ENCODE peak calls at places on chromosomes 4 and X, in four cellular contexts. B, I, H and C are unnamed samples.

GRCh38 chr4:181911420-181911819 is 331.8 kb upstream of the TENM3 start:
- DNase-seq in B (no peak), I (no peak), H (no peak), C (no peak)

GRCh38 chrX:85930099-85930498 is 117.3 kb downstream of the CHM start:
- DNase-seq in B (no peak), I (no peak), H (no peak), C (no peak)

GRCh38 chr4:40214038-40214437 is 17.2 kb downstream of the RHOH start:
- DNase-seq in B (no peak), I (no peak), H (no peak), C (no peak)

GRCh38 chr4:26589699-26590098 is 5.8 kb downstream of the TBC1D19 start:
- DNase-seq in B (no peak), I (no peak), H (no peak), C (no peak)

GRCh38 chr4:154998284-154998683 is 210.2 kb upstream of the NPY2R start:
- DNase-seq in B (no peak), I (no peak), H (no peak), C (peak)

GRCh38 chr4:48047421-48047844 is 30.9 kb downstream of the NIPAL1 start:
- DNase-seq in B (no peak), I (no peak), H (no peak), C (no peak)

GRCh38 chrX:2490634-2491033 is 10.1 kb downstream of the DHRSX start:
- DNase-seq in B (no peak), I (no peak), H (no peak), C (no peak)

GRCh38 chrX:40912576-40912975 is 172.7 kb upstream of the USP9X start:
- DNase-seq in B (no peak), I (no peak), H (no peak), C (no peak)

GRCh38 chrX:20026278-20026677 is 35.4 kb upstream of the BCLAF3 start:
- DNase-seq in B (no peak), I (no peak), H (no peak), C (peak)

GRCh38 chr4:176261481-176261880 is 7.5 kb downstream of the ASB5 start:
- DNase-seq in B (no peak), I (no peak), H (no peak), C (peak)

GRCh38 chr4:84529169-84529751 is 30.2 kb upstream of the NKX6-1 start:
- DNase-seq in B (no peak), I (no peak), H (no peak), C (peak)

GRCh38 chr4:93084599-93085305 is 743.8 kb upstream of the ATOH1 start:
- DNase-seq in B (no peak), I (no peak), H (no peak), C (no peak)

GRCh38 chr4:6492861-6493667 is 20.6 kb upstream of the PPP2R2C start:
- DNase-seq in B (no peak), I (no peak), H (no peak), C (no peak)

GRCh38 chr4:53804719-53805118 is 213.4 kb upstream of the LNX1 start:
- DNase-seq in B (no peak), I (no peak), H (no peak), C (no peak)

GRCh38 chr4:98890698-98891097 is 38.2 kb downstream of the EIF4E start:
- DNase-seq in B (no peak), I (no peak), H (no peak), C (peak)

GRCh38 chrX:74426071-74426470 is 4.8 kb downstream of the SLC16A2 start:
- DNase-seq in B (no peak), I (no peak), H (no peak), C (no peak)

GRCh38 chr4:103429283-103429682 is 231.1 kb upstream of the CENPE start:
- DNase-seq in B (no peak), I (no peak), H (peak), C (no peak)
- TF ChIP-seq CTCF in B (no peak), I (no peak), H (peak), C (no peak)

GRCh38 chrX:23557070-23557469 is 110.2 kb upstream of the PRDX4 start:
- DNase-seq in B (no peak), I (no peak), H (no peak), C (no peak)

GRCh38 chrX:23552289-23552688 is 115.0 kb upstream of the PRDX4 start:
- DNase-seq in B (no peak), I (no peak), H (no peak), C (no peak)

GRCh38 chrX:23559975-23560374 is 107.3 kb upstream of the PRDX4 start:
- DNase-seq in B (no peak), I (no peak), H (no peak), C (no peak)

DNA sequence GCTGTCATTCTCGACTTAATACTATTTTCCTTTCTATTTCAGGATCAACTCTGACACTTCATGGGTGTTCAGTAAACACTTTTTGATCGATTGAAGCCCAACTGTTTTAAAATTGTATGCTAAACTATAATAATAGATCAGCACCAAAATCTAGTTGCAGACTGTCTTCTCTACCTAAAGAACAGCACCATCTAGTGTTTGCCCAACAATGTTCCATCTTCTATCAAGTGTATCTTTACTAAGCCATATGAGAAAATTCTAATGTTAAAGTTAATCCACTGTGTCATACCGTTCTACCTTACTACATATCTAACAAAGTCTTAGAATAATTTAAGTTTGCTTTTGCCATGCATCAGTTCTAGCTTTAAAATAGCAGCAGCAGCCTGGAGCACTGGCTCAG is 113.0 kb upstream of the PRDX4 start:
- DNase-seq in B (no peak), I (no peak), H (no peak), C (peak)
- TF ChIP-seq CTCF in B (peak), I (peak), H (peak), C (peak)

DNA sequence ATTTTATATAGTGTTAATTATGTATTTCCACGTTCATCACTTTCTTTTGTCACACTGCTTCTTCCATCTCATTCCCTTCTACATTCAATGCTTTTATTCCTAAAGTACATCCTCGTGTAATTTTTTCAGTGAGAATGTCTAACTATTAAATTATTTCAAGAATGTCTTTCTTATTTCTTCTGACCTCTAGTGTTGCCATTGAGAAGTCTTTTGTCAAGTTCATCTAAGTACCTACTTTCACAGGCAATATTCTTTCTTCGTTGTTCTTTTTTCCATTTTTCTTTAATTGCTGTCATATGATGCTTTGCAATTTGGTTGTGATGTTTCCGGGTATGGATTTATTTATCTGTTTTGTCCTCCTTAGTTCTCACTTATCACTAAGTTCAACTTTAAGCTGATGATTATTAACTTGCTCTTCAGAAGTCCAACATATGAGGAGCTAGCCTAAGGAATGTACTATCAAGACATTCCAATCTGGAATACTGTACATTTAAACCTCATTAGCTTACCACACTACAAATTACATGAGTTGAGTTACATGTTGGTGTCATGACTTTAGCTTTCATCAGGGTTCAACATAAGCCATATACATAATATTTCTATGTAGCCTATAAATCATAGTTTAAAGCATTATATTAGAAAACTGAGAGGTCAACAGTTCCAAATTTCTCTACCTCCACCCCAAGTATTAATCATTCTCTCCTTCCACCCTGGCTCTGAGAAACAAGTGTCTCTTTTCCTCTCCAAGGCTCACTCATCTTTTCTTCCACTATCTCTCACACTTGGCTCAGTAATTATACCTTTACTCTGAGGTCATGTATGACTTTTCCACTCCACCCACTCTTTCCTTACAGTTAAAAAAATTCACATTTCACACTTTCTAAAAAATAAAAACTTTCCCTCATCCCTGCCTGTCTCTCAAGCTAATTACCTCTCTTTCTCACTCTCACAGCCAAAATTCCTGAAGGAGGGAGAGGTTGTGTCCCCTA is 81.5 kb downstream of the COX18 start:
- DNase-seq in B (no peak), I (no peak), H (no peak), C (no peak)
- TF ChIP-seq CTCF in B (no peak), I (no peak), H (no peak), C (no peak)

GRCh38 chr4:149891381-149891780 is 75.7 kb upstream of the IQCM start:
- DNase-seq in B (no peak), I (no peak), H (no peak), C (no peak)

GRCh38 chr4:149901128-149901527 is 85.5 kb upstream of the IQCM start:
- DNase-seq in B (no peak), I (no peak), H (no peak), C (no peak)

GRCh38 chr4:149897784-149898183 is 82.1 kb upstream of the IQCM start:
- DNase-seq in B (no peak), I (no peak), H (no peak), C (peak)

DNA sequence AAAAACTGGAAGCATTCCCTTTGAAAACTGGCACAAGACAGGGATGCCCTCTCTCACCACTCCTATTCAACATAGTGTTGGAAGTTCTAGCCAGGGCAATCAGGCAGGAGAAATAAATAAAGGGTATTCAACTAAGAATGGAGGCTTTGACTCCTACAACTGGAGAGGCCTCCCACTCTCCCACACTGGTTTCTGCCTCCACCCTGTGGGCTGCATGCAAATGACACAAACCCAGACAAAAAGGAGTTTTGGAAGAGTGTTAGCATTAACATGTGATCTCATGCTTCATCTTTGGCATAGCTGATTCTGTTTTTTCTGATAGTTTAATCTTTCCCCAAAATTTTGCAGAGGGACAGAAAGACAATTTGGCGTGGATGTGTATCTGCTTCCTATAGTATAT is 80.8 kb upstream of the IQCM start:
- DNase-seq in B (no peak), I (no peak), H (peak), C (peak)
- TF ChIP-seq CTCF in B (no peak), I (peak), H (no peak), C (peak)

GRCh38 chrX:103400931-103401330 is 24.6 kb downstream of the BEX3 start:
- DNase-seq in B (no peak), I (no peak), H (no peak), C (no peak)

GRCh38 chrX:103407776-103408175 is 31.4 kb downstream of the BEX3 start:
- DNase-seq in B (no peak), I (no peak), H (no peak), C (no peak)

GRCh38 chrX:103406256-103406655 is 29.9 kb downstream of the BEX3 start:
- DNase-seq in B (no peak), I (no peak), H (no peak), C (no peak)

GRCh38 chrX:103405009-103405333 is 28.6 kb downstream of the BEX3 start:
- DNase-seq in B (no peak), I (no peak), H (no peak), C (no peak)

GRCh38 chrX:103404225-103405008 is 28.1 kb downstream of the BEX3 start:
- DNase-seq in B (peak), I (peak), H (peak), C (peak)
- TF ChIP-seq CTCF in B (no peak), I (no peak), H (no peak), C (no peak)

GRCh38 chr4:2084316-2084715 is 25.2 kb downstream of the NAT8L start:
- DNase-seq in B (no peak), I (peak), H (no peak), C (no peak)

GRCh38 chr4:2085496-2085901 is 26.4 kb downstream of the NAT8L start:
- DNase-seq in B (no peak), I (peak), H (no peak), C (no peak)

GRCh38 chr4:2083826-2084160 is 24.7 kb downstream of the NAT8L start:
- DNase-seq in B (no peak), I (peak), H (no peak), C (no peak)

GRCh38 chr4:2089222-2089621 is 30.1 kb downstream of the NAT8L start:
- DNase-seq in B (no peak), I (no peak), H (no peak), C (no peak)

GRCh38 chr4:2087170-2087569 is 28.0 kb downstream of the NAT8L start:
- DNase-seq in B (no peak), I (no peak), H (no peak), C (peak)
- TF ChIP-seq CTCF in B (no peak), I (no peak), H (no peak), C (peak)

GRCh38 chrX:132676561-132677186 is 187.8 kb upstream of the MBNL3 start:
- DNase-seq in B (no peak), I (no peak), H (peak), C (no peak)
- TF ChIP-seq CTCF in B (no peak), I (no peak), H (no peak), C (no peak)